ENCODE peak calls at places on chromosomes 2 and 18, in five cellular contexts. One of them, this sample, is unnamed.

GRCh38 chr2:29834624-29835023 is 86.8 kb downstream of the ALK start:
- DNase-seq in neural progenitor cell: no peak
- DNase-seq in choroid plexus epithelial cell: peak
- DNase-seq in HFFc6: no peak
- DNase-seq in endodermal cell: no peak
- DNase-seq in this sample: no peak

GRCh38 chr2:27080140-27080469 is 1.7 kb downstream of the EMILIN1 start:
- DNase-seq in neural progenitor cell: no peak
- DNase-seq in choroid plexus epithelial cell: no peak
- DNase-seq in HFFc6: no peak
- DNase-seq in endodermal cell: no peak
- DNase-seq in this sample: no peak

GRCh38 chr18:63676526-63676925 is 14.8 kb upstream of the SERPINB3 start:
- DNase-seq in neural progenitor cell: peak
- DNase-seq in choroid plexus epithelial cell: no peak
- DNase-seq in HFFc6: no peak
- DNase-seq in endodermal cell: peak
- DNase-seq in this sample: no peak

GRCh38 chr2:64601785-64602391 is 51.8 kb downstream of the SERTAD2 start:
- DNase-seq in neural progenitor cell: no peak
- DNase-seq in choroid plexus epithelial cell: no peak
- DNase-seq in HFFc6: no peak
- DNase-seq in endodermal cell: no peak
- DNase-seq in this sample: no peak

GRCh38 chr2:72669121-72669520 is 156.7 kb downstream of the EXOC6B start:
- DNase-seq in neural progenitor cell: no peak
- DNase-seq in choroid plexus epithelial cell: peak
- DNase-seq in HFFc6: peak
- DNase-seq in endodermal cell: no peak
- DNase-seq in this sample: no peak

GRCh38 chr18:7890078-7890477 is 323.0 kb downstream of the PTPRM start:
- DNase-seq in neural progenitor cell: no peak
- DNase-seq in choroid plexus epithelial cell: no peak
- DNase-seq in HFFc6: no peak
- DNase-seq in endodermal cell: no peak
- DNase-seq in this sample: no peak

GRCh38 chr18:11661430-11661829 is 27.6 kb upstream of the GNAL start:
- DNase-seq in neural progenitor cell: no peak
- DNase-seq in choroid plexus epithelial cell: peak
- DNase-seq in HFFc6: no peak
- DNase-seq in endodermal cell: peak
- DNase-seq in this sample: no peak

GRCh38 chr2:104733544-104733943 is 120.4 kb upstream of the POU3F3 start:
- DNase-seq in neural progenitor cell: peak
- DNase-seq in choroid plexus epithelial cell: peak
- DNase-seq in HFFc6: no peak
- DNase-seq in endodermal cell: peak
- DNase-seq in this sample: no peak

GRCh38 chr2:66014450-66014849 is 420.5 kb upstream of the MEIS1 start:
- DNase-seq in neural progenitor cell: no peak
- DNase-seq in choroid plexus epithelial cell: no peak
- DNase-seq in HFFc6: no peak
- DNase-seq in endodermal cell: no peak
- DNase-seq in this sample: no peak

GRCh38 chr2:236177604-236177966 is 9.4 kb upstream of the GBX2 start:
- DNase-seq in neural progenitor cell: peak
- DNase-seq in choroid plexus epithelial cell: peak
- DNase-seq in HFFc6: no peak
- DNase-seq in endodermal cell: peak
- DNase-seq in this sample: no peak

GRCh38 chr2:72980535-72981217 is 63.4 kb downstream of the EMX1 start:
- DNase-seq in neural progenitor cell: no peak
- DNase-seq in choroid plexus epithelial cell: no peak
- DNase-seq in HFFc6: peak
- DNase-seq in endodermal cell: no peak
- DNase-seq in this sample: no peak

GRCh38 chr2:74648009-74648443 is at the start of gene M1AP:
- DNase-seq in neural progenitor cell: peak
- DNase-seq in choroid plexus epithelial cell: no peak
- DNase-seq in HFFc6: no peak
- DNase-seq in endodermal cell: peak
- DNase-seq in this sample: no peak

GRCh38 chr18:9475643-9476580 is 599 bp downstream of the RALBP1 start:
- DNase-seq in neural progenitor cell: no peak
- DNase-seq in choroid plexus epithelial cell: peak
- DNase-seq in HFFc6: peak
- DNase-seq in endodermal cell: no peak
- DNase-seq in this sample: no peak

GRCh38 chr2:173146590-173146989 is 70.9 kb downstream of the MAP3K20 start:
- DNase-seq in neural progenitor cell: no peak
- DNase-seq in choroid plexus epithelial cell: peak
- DNase-seq in HFFc6: no peak
- DNase-seq in endodermal cell: no peak
- DNase-seq in this sample: no peak

GRCh38 chr18:37322497-37323035 is 243.0 kb downstream of the CELF4 start:
- DNase-seq in neural progenitor cell: peak
- DNase-seq in choroid plexus epithelial cell: peak
- DNase-seq in HFFc6: no peak
- DNase-seq in endodermal cell: peak
- DNase-seq in this sample: no peak

DNA sequence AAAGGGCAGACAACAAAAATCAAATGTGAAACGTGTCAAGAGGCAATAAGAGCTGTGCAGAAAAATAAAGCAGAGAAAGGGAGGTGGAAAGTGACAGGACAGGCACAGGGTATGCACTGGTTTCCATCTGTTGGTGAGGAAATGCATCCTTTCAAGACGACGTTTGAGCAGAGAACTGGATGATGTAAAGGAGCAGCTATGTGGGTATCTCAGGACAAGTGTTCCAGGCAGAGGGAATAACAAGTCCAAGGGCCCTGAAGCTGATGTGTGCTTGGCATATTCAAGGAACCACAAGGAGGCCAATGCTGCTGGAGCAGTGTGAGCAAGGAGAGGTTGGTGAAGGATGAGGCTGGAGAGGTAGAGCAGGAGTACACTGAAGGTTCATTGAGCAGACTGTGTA is 168.9 kb upstream of the SERPINE2 start:
- DNase-seq in neural progenitor cell: no peak
- DNase-seq in choroid plexus epithelial cell: no peak
- DNase-seq in HFFc6: no peak
- DNase-seq in endodermal cell: no peak
- DNase-seq in this sample: no peak
- TF ChIP-seq CTCF in neural progenitor cell: no peak
- TF ChIP-seq CTCF in choroid plexus epithelial cell: no peak
- TF ChIP-seq CTCF in HFFc6: no peak
- TF ChIP-seq CTCF in endodermal cell: no peak
- TF ChIP-seq CTCF in this sample: no peak

DNA sequence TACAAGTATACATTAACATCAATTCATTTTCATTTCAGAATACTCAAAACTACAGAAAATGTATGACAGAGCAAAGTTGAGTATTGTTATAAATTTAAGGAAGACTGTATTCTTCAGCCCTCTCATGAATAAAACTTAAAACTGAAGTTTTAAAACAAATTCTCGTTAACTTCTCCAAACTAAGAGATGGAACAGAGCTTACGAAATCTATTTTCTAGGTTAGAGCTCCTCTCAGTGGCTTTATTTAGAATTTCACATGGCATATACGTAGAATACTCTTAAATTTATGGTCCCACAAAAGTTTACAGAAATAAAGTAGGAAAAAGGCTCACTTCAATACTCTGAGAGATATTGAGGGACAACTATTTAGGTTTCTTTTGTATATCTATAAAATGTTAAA is 612.1 kb downstream of the KCNJ3 start:
- DNase-seq in neural progenitor cell: peak
- DNase-seq in choroid plexus epithelial cell: peak
- DNase-seq in HFFc6: no peak
- DNase-seq in endodermal cell: no peak
- DNase-seq in this sample: no peak
- TF ChIP-seq CTCF in neural progenitor cell: peak
- TF ChIP-seq CTCF in choroid plexus epithelial cell: no peak
- TF ChIP-seq CTCF in HFFc6: peak
- TF ChIP-seq CTCF in endodermal cell: peak
- TF ChIP-seq CTCF in this sample: peak

GRCh38 chr2:190812506-190813294 is 67.9 kb upstream of the GLS start:
- DNase-seq in neural progenitor cell: no peak
- DNase-seq in choroid plexus epithelial cell: peak
- DNase-seq in HFFc6: peak
- DNase-seq in endodermal cell: no peak
- DNase-seq in this sample: no peak

GRCh38 chr2:190809139-190809764 is 71.4 kb upstream of the GLS start:
- DNase-seq in neural progenitor cell: no peak
- DNase-seq in choroid plexus epithelial cell: no peak
- DNase-seq in HFFc6: no peak
- DNase-seq in endodermal cell: no peak
- DNase-seq in this sample: no peak

GRCh38 chr2:190809876-190810525 is 70.6 kb upstream of the GLS start:
- DNase-seq in neural progenitor cell: no peak
- DNase-seq in choroid plexus epithelial cell: no peak
- DNase-seq in HFFc6: no peak
- DNase-seq in endodermal cell: no peak
- DNase-seq in this sample: no peak

GRCh38 chr2:190815223-190815622 is 65.4 kb upstream of the GLS start:
- DNase-seq in neural progenitor cell: no peak
- DNase-seq in choroid plexus epithelial cell: no peak
- DNase-seq in HFFc6: no peak
- DNase-seq in endodermal cell: no peak
- DNase-seq in this sample: no peak

DNA sequence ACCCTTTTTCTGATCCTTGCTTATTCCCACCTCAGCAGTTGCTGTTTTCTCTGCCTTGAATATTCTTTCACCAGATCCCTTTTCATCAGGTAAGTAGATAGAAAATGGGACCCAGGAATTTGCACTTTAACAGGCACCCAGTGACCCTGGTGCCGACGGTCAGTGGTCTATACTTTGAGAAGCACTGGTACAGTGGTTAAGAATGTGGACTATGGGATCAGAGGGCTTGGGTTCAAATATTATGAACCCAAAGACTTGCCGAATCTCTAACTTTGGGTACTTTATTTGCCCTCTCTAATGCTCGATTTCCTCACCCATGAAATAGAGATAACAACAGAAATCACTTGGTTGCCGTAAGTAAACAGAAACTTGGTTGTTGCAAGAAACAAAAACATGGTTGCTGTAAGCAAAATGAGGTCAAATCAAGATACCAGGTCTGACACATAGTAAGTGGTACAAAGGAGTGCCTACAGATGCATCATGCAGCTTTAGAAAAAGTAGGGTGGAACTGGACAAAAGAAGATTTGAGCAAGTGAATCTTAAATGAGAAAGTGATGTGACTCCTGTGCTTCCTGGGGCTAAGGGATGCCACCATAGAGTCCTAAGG is 69.5 kb upstream of the GLS start:
- DNase-seq in neural progenitor cell: no peak
- DNase-seq in choroid plexus epithelial cell: no peak
- DNase-seq in HFFc6: no peak
- DNase-seq in endodermal cell: no peak
- DNase-seq in this sample: no peak
- TF ChIP-seq CTCF in neural progenitor cell: no peak
- TF ChIP-seq CTCF in choroid plexus epithelial cell: no peak
- TF ChIP-seq CTCF in HFFc6: no peak
- TF ChIP-seq CTCF in endodermal cell: no peak
- TF ChIP-seq CTCF in this sample: no peak

DNA sequence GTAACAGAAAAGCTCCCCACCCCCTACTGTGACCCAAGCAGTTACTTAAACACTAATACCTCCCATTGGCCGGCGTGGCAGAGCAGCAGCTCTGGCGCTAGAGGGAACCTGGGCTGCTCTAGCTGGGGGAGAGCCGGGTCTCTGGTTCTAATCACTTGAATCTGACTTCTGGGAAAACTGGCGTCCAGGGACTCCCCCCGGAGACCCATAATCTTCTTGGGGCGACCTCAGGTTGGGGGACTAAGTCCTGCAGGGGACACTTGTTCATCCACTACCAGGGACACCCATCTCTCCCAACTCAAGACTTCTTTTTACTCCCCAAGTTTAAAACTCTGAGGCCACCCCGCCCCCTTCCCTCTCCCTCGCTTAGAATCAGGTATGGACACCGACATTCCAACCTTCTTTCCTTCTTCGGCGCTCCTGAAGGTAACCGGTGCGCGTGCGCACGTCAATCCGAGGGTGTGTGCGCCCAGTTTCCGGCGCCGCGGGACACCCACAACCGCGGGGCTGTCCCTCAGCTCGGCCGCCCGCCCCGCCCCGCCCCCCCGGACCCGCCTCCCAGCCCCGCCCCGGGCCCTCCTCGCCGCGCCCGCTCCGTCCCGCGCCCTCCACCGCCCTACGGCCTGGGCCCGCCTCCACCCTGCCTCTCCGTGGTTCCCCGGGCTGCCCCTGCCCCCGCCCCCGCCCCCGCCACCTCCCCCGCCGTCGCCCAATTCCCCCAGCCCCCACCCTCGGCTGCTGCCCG is at the start of gene ERICH2:
- DNase-seq in neural progenitor cell: peak
- DNase-seq in choroid plexus epithelial cell: peak
- DNase-seq in HFFc6: peak
- DNase-seq in endodermal cell: peak
- DNase-seq in this sample: peak
- TF ChIP-seq CTCF in neural progenitor cell: peak
- TF ChIP-seq CTCF in choroid plexus epithelial cell: peak
- TF ChIP-seq CTCF in HFFc6: no peak
- TF ChIP-seq CTCF in endodermal cell: peak
- TF ChIP-seq CTCF in this sample: no peak

GRCh38 chr18:25724121-25724520 is 366.3 kb downstream of the SS18 start:
- DNase-seq in neural progenitor cell: no peak
- DNase-seq in choroid plexus epithelial cell: no peak
- DNase-seq in HFFc6: no peak
- DNase-seq in endodermal cell: no peak
- DNase-seq in this sample: no peak
- TF ChIP-seq CTCF in neural progenitor cell: no peak
- TF ChIP-seq CTCF in choroid plexus epithelial cell: no peak
- TF ChIP-seq CTCF in HFFc6: no peak
- TF ChIP-seq CTCF in endodermal cell: no peak
- TF ChIP-seq CTCF in this sample: no peak